ENCODE peak calls at places on chromosomes 2 and 18, in nine cellular contexts. One of them, this sample, is unnamed.

GRCh38 chr18:35045121-35045520 is 3.9 kb downstream of the MAPRE2 start:
- DNase-seq in HL-60: no peak
- DNase-seq in H1: no peak
- DNase-seq in SK-N-SH: peak
- DNase-seq in sigmoid colon: no peak
- DNase-seq in K562: no peak
- DNase-seq in transverse colon: no peak
- DNase-seq in GM12878: no peak
- DNase-seq in endothelial cell of umbilical vein: peak
- DNase-seq in this sample: no peak

GRCh38 chr18:32422185-32422584 is 48.5 kb downstream of the GAREM1 start:
- DNase-seq in HL-60: no peak
- DNase-seq in H1: no peak
- DNase-seq in SK-N-SH: no peak
- DNase-seq in sigmoid colon: peak
- DNase-seq in K562: no peak
- DNase-seq in transverse colon: no peak
- DNase-seq in GM12878: no peak
- DNase-seq in endothelial cell of umbilical vein: no peak
- DNase-seq in this sample: no peak

GRCh38 chr2:111662771-111663470 is 221.1 kb downstream of the ANAPC1 start:
- DNase-seq in HL-60: no peak
- DNase-seq in H1: no peak
- DNase-seq in SK-N-SH: no peak
- DNase-seq in sigmoid colon: no peak
- DNase-seq in K562: no peak
- DNase-seq in transverse colon: peak
- DNase-seq in GM12878: no peak
- DNase-seq in endothelial cell of umbilical vein: no peak
- DNase-seq in this sample: no peak

GRCh38 chr18:67417864-67418523 is 98.5 kb downstream of the DSEL start:
- DNase-seq in HL-60: no peak
- DNase-seq in H1: no peak
- DNase-seq in SK-N-SH: no peak
- DNase-seq in sigmoid colon: no peak
- DNase-seq in K562: no peak
- DNase-seq in transverse colon: no peak
- DNase-seq in GM12878: peak
- DNase-seq in endothelial cell of umbilical vein: peak
- DNase-seq in this sample: no peak

GRCh38 chr2:169329669-169330554 is 32.4 kb downstream of the LRP2 start:
- DNase-seq in HL-60: no peak
- DNase-seq in H1: no peak
- DNase-seq in SK-N-SH: no peak
- DNase-seq in sigmoid colon: no peak
- DNase-seq in K562: no peak
- DNase-seq in transverse colon: no peak
- DNase-seq in GM12878: no peak
- DNase-seq in endothelial cell of umbilical vein: no peak
- DNase-seq in this sample: no peak

GRCh38 chr2:2083113-2083757 is 247.8 kb downstream of the MYT1L start:
- DNase-seq in HL-60: no peak
- DNase-seq in H1: no peak
- DNase-seq in SK-N-SH: no peak
- DNase-seq in sigmoid colon: no peak
- DNase-seq in K562: no peak
- DNase-seq in transverse colon: no peak
- DNase-seq in GM12878: no peak
- DNase-seq in endothelial cell of umbilical vein: no peak
- DNase-seq in this sample: peak

GRCh38 chr2:57434429-57434828 is 612.2 kb upstream of the VRK2 start:
- DNase-seq in HL-60: no peak
- DNase-seq in H1: no peak
- DNase-seq in SK-N-SH: no peak
- DNase-seq in sigmoid colon: no peak
- DNase-seq in K562: no peak
- DNase-seq in transverse colon: no peak
- DNase-seq in GM12878: no peak
- DNase-seq in endothelial cell of umbilical vein: no peak
- DNase-seq in this sample: no peak

GRCh38 chr2:3491306-3491705 is 28.0 kb downstream of the ADI1 start:
- DNase-seq in HL-60: peak
- DNase-seq in H1: no peak
- DNase-seq in SK-N-SH: peak
- DNase-seq in sigmoid colon: no peak
- DNase-seq in K562: no peak
- DNase-seq in transverse colon: no peak
- DNase-seq in GM12878: no peak
- DNase-seq in endothelial cell of umbilical vein: no peak
- DNase-seq in this sample: no peak

GRCh38 chr18:80249217-80250093 is 2.1 kb upstream of the PARD6G start:
- DNase-seq in HL-60: no peak
- DNase-seq in H1: no peak
- DNase-seq in SK-N-SH: no peak
- DNase-seq in sigmoid colon: no peak
- DNase-seq in K562: no peak
- DNase-seq in transverse colon: no peak
- DNase-seq in GM12878: no peak
- DNase-seq in endothelial cell of umbilical vein: no peak
- DNase-seq in this sample: no peak

GRCh38 chr2:228084717-228085116 is 96.8 kb downstream of the SPHKAP start:
- DNase-seq in HL-60: no peak
- DNase-seq in H1: no peak
- DNase-seq in SK-N-SH: no peak
- DNase-seq in sigmoid colon: no peak
- DNase-seq in K562: no peak
- DNase-seq in transverse colon: no peak
- DNase-seq in GM12878: no peak
- DNase-seq in endothelial cell of umbilical vein: no peak
- DNase-seq in this sample: no peak

GRCh38 chr18:53458266-53458665 is 766.2 kb downstream of the MBD2 start:
- DNase-seq in HL-60: no peak
- DNase-seq in H1: no peak
- DNase-seq in SK-N-SH: no peak
- DNase-seq in sigmoid colon: no peak
- DNase-seq in K562: no peak
- DNase-seq in transverse colon: no peak
- DNase-seq in GM12878: no peak
- DNase-seq in endothelial cell of umbilical vein: no peak
- DNase-seq in this sample: no peak

GRCh38 chr18:63273170-63273925 is 46.2 kb downstream of the BCL2 start:
- DNase-seq in HL-60: no peak
- DNase-seq in H1: no peak
- DNase-seq in SK-N-SH: peak
- DNase-seq in sigmoid colon: no peak
- DNase-seq in K562: no peak
- DNase-seq in transverse colon: no peak
- DNase-seq in GM12878: no peak
- DNase-seq in endothelial cell of umbilical vein: no peak
- DNase-seq in this sample: no peak

GRCh38 chr2:18991177-18992168 is 366.9 kb downstream of the OSR1 start:
- DNase-seq in HL-60: no peak
- DNase-seq in H1: no peak
- DNase-seq in SK-N-SH: no peak
- DNase-seq in sigmoid colon: peak
- DNase-seq in K562: no peak
- DNase-seq in transverse colon: peak
- DNase-seq in GM12878: no peak
- DNase-seq in endothelial cell of umbilical vein: peak
- DNase-seq in this sample: no peak

GRCh38 chr2:232891621-232892071 is 21.6 kb downstream of the SNORC start:
- DNase-seq in HL-60: no peak
- DNase-seq in H1: no peak
- DNase-seq in SK-N-SH: no peak
- DNase-seq in sigmoid colon: no peak
- DNase-seq in K562: no peak
- DNase-seq in transverse colon: no peak
- DNase-seq in GM12878: no peak
- DNase-seq in endothelial cell of umbilical vein: peak
- DNase-seq in this sample: no peak

GRCh38 chr18:9437049-9437448 is 38.3 kb upstream of the RALBP1 start:
- DNase-seq in HL-60: peak
- DNase-seq in H1: no peak
- DNase-seq in SK-N-SH: no peak
- DNase-seq in sigmoid colon: peak
- DNase-seq in K562: no peak
- DNase-seq in transverse colon: no peak
- DNase-seq in GM12878: no peak
- DNase-seq in endothelial cell of umbilical vein: peak
- DNase-seq in this sample: no peak

GRCh38 chr18:28715206-28715605 is 538.3 kb upstream of the CDH2 start:
- DNase-seq in HL-60: no peak
- DNase-seq in H1: no peak
- DNase-seq in SK-N-SH: no peak
- DNase-seq in sigmoid colon: no peak
- DNase-seq in K562: no peak
- DNase-seq in transverse colon: no peak
- DNase-seq in GM12878: no peak
- DNase-seq in endothelial cell of umbilical vein: no peak
- DNase-seq in this sample: no peak
- H3K27ac ChIP-seq in HL-60: no peak
- H3K27ac ChIP-seq in H1: no peak
- H3K27ac ChIP-seq in SK-N-SH: no peak
- H3K27ac ChIP-seq in sigmoid colon: no peak
- H3K27ac ChIP-seq in K562: no peak
- H3K27ac ChIP-seq in transverse colon: no peak
- H3K27ac ChIP-seq in GM12878: no peak
- H3K27ac ChIP-seq in endothelial cell of umbilical vein: no peak
- H3K27ac ChIP-seq in this sample: no peak

GRCh38 chr2:85551698-85552678 is 9.3 kb downstream of the GGCX start:
- DNase-seq in HL-60: peak
- DNase-seq in H1: peak
- DNase-seq in SK-N-SH: peak
- DNase-seq in sigmoid colon: peak
- DNase-seq in K562: peak
- DNase-seq in transverse colon: peak
- DNase-seq in GM12878: peak
- DNase-seq in endothelial cell of umbilical vein: peak
- DNase-seq in this sample: peak
- TF ChIP-seq POLR2AphosphoS5 in HL-60: no peak
- TF ChIP-seq POLR2AphosphoS5 in H1: no peak
- TF ChIP-seq POLR2AphosphoS5 in SK-N-SH: no peak
- TF ChIP-seq POLR2AphosphoS5 in sigmoid colon: no peak
- TF ChIP-seq POLR2AphosphoS5 in K562: no peak
- TF ChIP-seq POLR2AphosphoS5 in transverse colon: no peak
- TF ChIP-seq POLR2AphosphoS5 in GM12878: no peak
- TF ChIP-seq POLR2AphosphoS5 in endothelial cell of umbilical vein: no peak
- TF ChIP-seq POLR2AphosphoS5 in this sample: no peak

GRCh38 chr18:27583466-27583865 is 398.4 kb upstream of the CHST9 start:
- DNase-seq in HL-60: no peak
- DNase-seq in H1: no peak
- DNase-seq in SK-N-SH: no peak
- DNase-seq in sigmoid colon: no peak
- DNase-seq in K562: no peak
- DNase-seq in transverse colon: no peak
- DNase-seq in GM12878: no peak
- DNase-seq in endothelial cell of umbilical vein: no peak
- DNase-seq in this sample: no peak

GRCh38 chr18:27583021-27583420 is 397.9 kb upstream of the CHST9 start:
- DNase-seq in HL-60: no peak
- DNase-seq in H1: no peak
- DNase-seq in SK-N-SH: no peak
- DNase-seq in sigmoid colon: no peak
- DNase-seq in K562: no peak
- DNase-seq in transverse colon: no peak
- DNase-seq in GM12878: no peak
- DNase-seq in endothelial cell of umbilical vein: no peak
- DNase-seq in this sample: no peak

GRCh38 chr18:27581261-27581904 is 396.3 kb upstream of the CHST9 start:
- DNase-seq in HL-60: no peak
- DNase-seq in H1: no peak
- DNase-seq in SK-N-SH: no peak
- DNase-seq in sigmoid colon: no peak
- DNase-seq in K562: no peak
- DNase-seq in transverse colon: no peak
- DNase-seq in GM12878: no peak
- DNase-seq in endothelial cell of umbilical vein: no peak
- DNase-seq in this sample: no peak

DNA sequence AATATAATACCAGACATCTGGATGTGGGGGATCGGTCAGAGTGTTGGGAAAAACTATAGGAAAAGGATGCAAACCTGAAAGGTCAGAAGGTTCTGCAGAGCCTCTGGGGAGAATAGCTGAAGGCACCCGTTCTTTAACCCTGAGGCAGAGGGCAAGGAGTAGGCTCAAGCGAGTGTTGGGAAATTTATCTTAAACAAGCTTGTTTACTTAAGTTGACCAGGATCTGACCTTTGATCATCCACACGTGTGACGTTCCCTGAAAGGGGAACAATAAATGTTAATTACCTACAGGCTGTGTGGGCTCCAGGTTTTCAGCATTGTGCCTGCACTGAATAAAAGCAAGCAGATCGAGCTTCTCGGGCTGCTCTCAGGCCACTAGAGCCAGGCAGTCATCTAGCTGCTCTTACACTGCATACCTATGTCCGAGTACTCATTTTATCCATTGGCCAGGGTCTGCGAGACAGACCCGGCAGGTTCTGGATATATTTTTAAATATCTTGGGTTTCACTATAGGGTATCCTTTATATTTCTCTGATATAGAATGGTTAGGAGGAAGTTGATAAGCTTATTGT is 400.6 kb upstream of the CHST9 start:
- DNase-seq in HL-60: no peak
- DNase-seq in H1: no peak
- DNase-seq in SK-N-SH: no peak
- DNase-seq in sigmoid colon: no peak
- DNase-seq in K562: no peak
- DNase-seq in transverse colon: peak
- DNase-seq in GM12878: no peak
- DNase-seq in endothelial cell of umbilical vein: no peak
- DNase-seq in this sample: no peak
- H3K27ac ChIP-seq in HL-60: no peak
- H3K27ac ChIP-seq in H1: no peak
- H3K27ac ChIP-seq in SK-N-SH: no peak
- H3K27ac ChIP-seq in sigmoid colon: no peak
- H3K27ac ChIP-seq in K562: no peak
- H3K27ac ChIP-seq in transverse colon: peak
- H3K27ac ChIP-seq in GM12878: no peak
- H3K27ac ChIP-seq in endothelial cell of umbilical vein: no peak
- H3K27ac ChIP-seq in this sample: no peak

DNA sequence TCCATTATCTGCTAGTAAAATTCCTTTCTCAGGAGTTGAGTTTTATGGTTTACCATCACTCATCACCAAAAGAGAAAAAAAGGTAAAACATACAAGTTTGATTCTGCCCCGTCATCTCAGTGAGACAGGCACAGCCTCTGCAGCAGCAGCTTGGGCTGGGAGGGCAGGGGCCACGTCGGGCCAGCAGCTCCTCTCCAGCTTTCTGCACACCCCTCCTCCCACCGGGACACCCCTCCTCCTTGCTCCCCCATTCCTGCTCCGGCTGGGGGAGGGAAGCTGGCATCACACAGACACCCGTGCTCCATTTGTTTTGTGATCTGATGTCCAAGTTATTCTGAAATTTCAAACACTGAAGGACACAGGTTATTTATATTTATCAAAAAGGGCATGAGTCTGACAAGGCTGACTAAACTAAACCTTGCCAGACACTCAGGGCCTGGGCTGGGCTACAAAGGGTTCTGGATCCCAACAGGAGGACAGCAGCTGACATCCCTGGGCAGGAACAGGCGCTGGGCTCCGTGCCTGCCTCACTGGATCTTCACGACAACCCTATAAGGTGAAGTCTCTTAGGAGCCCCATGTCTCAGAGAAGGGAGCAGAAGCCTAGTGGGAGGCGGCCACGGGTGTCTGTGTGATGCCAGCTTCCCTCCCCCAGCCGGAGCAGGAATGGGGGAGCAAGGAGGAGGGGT is 71.4 kb downstream of the HDAC4 start:
- DNase-seq in HL-60: no peak
- DNase-seq in H1: no peak
- DNase-seq in SK-N-SH: peak
- DNase-seq in sigmoid colon: peak
- DNase-seq in K562: no peak
- DNase-seq in transverse colon: peak
- DNase-seq in GM12878: no peak
- DNase-seq in endothelial cell of umbilical vein: no peak
- DNase-seq in this sample: no peak
- TF ChIP-seq POLR2AphosphoS5 in HL-60: no peak
- TF ChIP-seq POLR2AphosphoS5 in H1: no peak
- TF ChIP-seq POLR2AphosphoS5 in SK-N-SH: no peak
- TF ChIP-seq POLR2AphosphoS5 in sigmoid colon: peak
- TF ChIP-seq POLR2AphosphoS5 in K562: no peak
- TF ChIP-seq POLR2AphosphoS5 in transverse colon: peak
- TF ChIP-seq POLR2AphosphoS5 in GM12878: no peak
- TF ChIP-seq POLR2AphosphoS5 in endothelial cell of umbilical vein: no peak
- TF ChIP-seq POLR2AphosphoS5 in this sample: no peak